ENCODE peak calls at places on chromosomes 1 and 21, in eight cellular contexts. S is A549, B is SK-N-SH, N is GM12878, D is K562, C is suprapubic skin, T is esophagus muscularis mucosa, J is tibial nerve. I is an unnamed sample.

GRCh38 chr1:51612349-51612982 is 4.4 kb upstream of the OSBPL9 start:
- DNase-seq in N (no peak), S (no peak), C (no peak), T (no peak), B (no peak), J (no peak), D (no peak), I (no peak)

GRCh38 chr1:84698718-84699117 is 8.5 kb upstream of the SSX2IP start:
- DNase-seq in B (no peak), S (peak), N (no peak), J (no peak), D (peak), C (no peak), T (no peak), I (no peak)

GRCh38 chr1:165629848-165630628 is 996 bp upstream of the MGST3 start:
- DNase-seq in B (peak), S (peak), C (no peak), N (no peak), J (no peak), T (no peak), D (peak), I (peak)

GRCh38 chr21:46222436-46223116 is 6.0 kb downstream of the LSS start:
- DNase-seq in B (no peak), D (no peak), N (no peak), C (no peak), T (no peak), S (no peak), J (no peak), I (no peak)

GRCh38 chr1:119742193-119742592 is 26.5 kb downstream of the HMGCS2 start:
- DNase-seq in B (no peak), T (no peak), N (no peak), J (no peak), C (no peak), S (no peak), D (no peak), I (no peak)

GRCh38 chr21:31370893-31371652 is 27.0 kb upstream of the TIAM1 start:
- DNase-seq in C (no peak), T (no peak), N (no peak), J (no peak), D (no peak), B (no peak), S (no peak), I (no peak)

GRCh38 chr1:182990413-182991144 is 32.6 kb upstream of the LAMC1 start:
- DNase-seq in N (no peak), T (no peak), J (peak), C (no peak), B (no peak), S (no peak), D (no peak), I (no peak)

GRCh38 chr21:41536076-41536826 is 28.3 kb upstream of the TMPRSS2 start:
- DNase-seq in B (no peak), J (no peak), D (no peak), C (no peak), T (no peak), S (no peak), N (no peak), I (no peak)

GRCh38 chr1:212699839-212700596 is at the start of gene BATF3:
- DNase-seq in D (no peak), J (peak), C (peak), S (peak), N (no peak), T (no peak), B (peak), I (peak)

GRCh38 chr1:17696417-17697301 is 58.5 kb upstream of the ACTL8 start:
- DNase-seq in S (peak), B (no peak), T (no peak), J (peak), D (no peak), C (no peak), N (no peak), I (peak)

GRCh38 chr21:44891631-44892031 is 18.1 kb upstream of the PTTG1IP start:
- DNase-seq in B (no peak), J (no peak), C (no peak), T (no peak), N (no peak), S (no peak), D (no peak), I (no peak)

GRCh38 chr1:116268211-116268610 is 104.8 kb upstream of the ATP1A1 start:
- DNase-seq in T (no peak), N (no peak), C (no peak), D (no peak), S (peak), J (peak), B (no peak), I (no peak)

GRCh38 chr1:47697616-47698335 is 259.9 kb downstream of the FOXD2 start:
- DNase-seq in D (no peak), B (no peak), C (peak), N (no peak), S (no peak), J (no peak), T (no peak), I (no peak)

GRCh38 chr1:43757343-43758053 is 50.2 kb downstream of the ST3GAL3 start:
- DNase-seq in B (no peak), J (no peak), S (no peak), N (no peak), C (no peak), D (no peak), T (no peak), I (no peak)

GRCh38 chr1:101257500-101258325 is 20.9 kb downstream of the S1PR1 start:
- DNase-seq in C (no peak), B (no peak), T (peak), J (no peak), D (peak), N (peak), S (no peak), I (no peak)

GRCh38 chr1:101250219-101250618 is 13.4 kb downstream of the S1PR1 start:
- DNase-seq in J (no peak), N (no peak), B (no peak), C (no peak), T (no peak), D (no peak), S (no peak), I (no peak)

GRCh38 chr1:101251504-101251903 is 14.7 kb downstream of the S1PR1 start:
- DNase-seq in D (no peak), B (no peak), C (no peak), S (no peak), J (no peak), T (no peak), N (no peak), I (no peak)

GRCh38 chr1:101250656-101251272 is 13.9 kb downstream of the S1PR1 start:
- DNase-seq in B (no peak), T (no peak), C (no peak), S (no peak), N (no peak), D (no peak), J (no peak), I (no peak)

DNA sequence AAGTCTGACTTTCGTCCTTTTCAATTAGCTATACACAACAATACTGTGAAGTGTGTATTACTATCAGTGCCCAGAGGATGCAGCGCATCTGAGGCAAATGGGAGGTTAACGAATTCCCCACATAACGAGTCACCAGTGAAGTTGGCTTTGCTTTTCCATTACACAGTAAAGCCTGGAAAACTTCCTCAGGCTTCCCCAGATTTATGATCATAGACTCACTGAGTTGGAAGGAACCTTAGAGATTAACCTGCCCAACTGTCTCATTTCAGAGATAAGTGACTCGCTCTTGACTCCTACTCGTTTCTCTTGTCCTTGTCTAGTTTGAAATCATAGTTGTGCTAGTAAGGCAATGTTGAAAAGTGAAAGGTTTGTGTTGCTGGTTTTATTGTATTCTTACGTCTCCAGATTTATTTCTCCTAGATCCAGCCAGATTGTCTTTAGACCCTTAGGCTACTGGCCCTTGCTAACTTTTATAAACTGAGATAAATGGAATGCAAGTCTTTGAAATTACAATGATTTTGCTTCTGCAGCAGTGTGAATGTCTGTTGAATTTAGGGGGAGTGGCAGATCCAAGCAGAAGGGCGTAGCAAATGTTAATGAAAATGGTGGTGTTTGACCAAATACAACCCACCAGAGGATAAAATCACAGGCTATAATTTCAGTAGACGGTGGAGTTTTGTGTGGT is 17.3 kb downstream of the S1PR1 start:
- DNase-seq in B (no peak), S (no peak), T (no peak), N (no peak), J (no peak), C (no peak), D (no peak), I (no peak)
- TF ChIP-seq EP300 in B (no peak), S (no peak), T (no peak), N (no peak), J (no peak), C (no peak), D (peak), I (no peak)

GRCh38 chr1:16249838-16250241 is 12.9 kb upstream of the CPLANE2 start:
- DNase-seq in T (no peak), D (no peak), J (peak), N (no peak), C (peak), B (no peak), S (no peak), I (peak)

GRCh38 chr1:16246961-16247360 is 10.0 kb upstream of the CPLANE2 start:
- DNase-seq in B (no peak), T (no peak), D (no peak), S (no peak), N (no peak), J (no peak), C (no peak), I (no peak)

GRCh38 chr1:16248007-16248436 is 11.0 kb upstream of the CPLANE2 start:
- DNase-seq in S (no peak), B (no peak), N (no peak), J (no peak), D (no peak), C (no peak), T (no peak), I (no peak)

GRCh38 chr1:16250547-16251251 is 13.7 kb upstream of the CPLANE2 start:
- DNase-seq in T (no peak), N (no peak), J (no peak), D (no peak), B (no peak), S (no peak), C (no peak), I (no peak)

GRCh38 chr1:16248603-16249534 is 11.9 kb upstream of the CPLANE2 start:
- DNase-seq in C (peak), S (no peak), J (peak), N (peak), B (peak), T (no peak), D (peak), I (peak)
- TF ChIP-seq EP300 in C (no peak), S (no peak), J (peak), N (no peak), B (no peak), T (no peak), D (peak), I (no peak)

DNA sequence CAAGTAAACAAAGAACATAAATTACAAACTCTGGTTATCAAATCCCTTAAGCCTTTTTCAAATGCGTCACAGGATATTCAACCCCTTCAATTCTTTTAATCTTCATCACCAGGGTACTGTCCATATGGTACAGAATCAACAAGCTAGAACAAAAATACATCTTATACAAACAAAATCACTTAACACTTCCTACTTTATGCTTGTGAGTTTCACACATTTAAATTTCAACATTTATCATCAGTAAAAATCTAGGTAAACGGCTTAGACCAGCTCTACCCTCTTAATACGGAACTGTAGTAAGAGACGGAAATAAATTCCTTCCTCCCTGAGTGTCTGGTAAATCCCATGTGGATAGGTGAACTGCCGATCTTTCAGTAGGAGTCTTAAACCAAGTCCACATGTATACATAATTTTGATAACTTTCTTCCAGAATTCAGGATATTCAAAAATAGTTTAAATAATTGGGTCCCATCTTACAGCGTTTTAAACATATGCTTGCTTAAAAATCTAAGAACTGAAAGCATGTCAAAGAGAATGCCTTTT is 1.0 kb downstream of the CCDC181 start:
- DNase-seq in T (no peak), J (no peak), N (no peak), C (no peak), B (no peak), S (no peak), D (no peak), I (no peak)
- TF ChIP-seq EP300 in T (no peak), J (no peak), N (no peak), C (no peak), B (no peak), S (no peak), D (no peak), I (no peak)

GRCh38 chr1:903721-904270 is 19.9 kb upstream of the SAMD11 start:
- DNase-seq in D (no peak), J (no peak), T (peak), C (peak), B (no peak), S (no peak), N (no peak), I (peak)
- TF ChIP-seq EP300 in D (no peak), J (no peak), T (no peak), C (no peak), B (no peak), S (no peak), N (no peak), I (no peak)

DNA sequence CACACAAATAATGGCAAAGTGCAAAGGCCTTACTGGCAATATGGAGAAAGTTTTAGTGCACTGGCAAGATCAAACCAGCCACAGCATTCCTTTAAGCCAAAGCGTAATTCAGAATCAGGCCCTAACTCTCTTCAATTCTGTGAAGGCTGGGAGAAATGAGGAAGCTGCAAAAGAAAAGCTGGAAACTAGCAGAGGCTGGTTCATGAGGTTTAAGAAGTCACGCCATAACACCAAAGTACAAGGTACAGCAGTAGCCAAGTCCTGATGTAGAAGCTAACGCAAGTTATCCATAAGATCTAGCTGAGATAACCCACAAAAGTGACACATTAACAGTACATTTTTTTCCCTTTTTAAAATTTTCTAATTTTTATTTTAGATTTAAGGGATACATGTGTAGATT is 57.1 kb downstream of the SLC27A3 start:
- DNase-seq in B (no peak), C (no peak), J (no peak), N (no peak), D (no peak), S (no peak), T (no peak), I (no peak)
- TF ChIP-seq EP300 in B (no peak), C (no peak), J (no peak), N (no peak), D (no peak), S (no peak), T (no peak), I (no peak)